ENCODE peak calls at places on chromosome 7, in five cellular contexts. G is IMR-90, X is neuronal stem cell, Q is mesenchymal stem cell, B is mesendoderm. N is an unnamed sample.

GRCh38 chr7:157432541-157432956 is 95.7 kb downstream of the DNAJB6 start:
- DNase-seq in G (peak), X (peak), Q (peak), B (peak), N (peak)

GRCh38 chr7:104848386-104848990 is 165.5 kb upstream of the KMT2E start:
- DNase-seq in G (peak), X (peak), Q (peak), B (peak), N (peak)

GRCh38 chr7:44064791-44065430 is 456 bp downstream of the PGAM2 start:
- DNase-seq in G (no peak), X (no peak), Q (no peak), B (no peak), N (no peak)

GRCh38 chr7:121610243-121610642 is 214.1 kb upstream of the FAM3C start:
- DNase-seq in G (no peak), X (no peak), Q (no peak), B (no peak), N (no peak)

GRCh38 chr7:92767427-92767826 is 68.9 kb downstream of the CDK6 start:
- DNase-seq in G (peak), X (no peak), Q (peak), B (no peak), N (no peak)

GRCh38 chr7:146948708-146949107 is 832.1 kb downstream of the CNTNAP2 start:
- DNase-seq in G (no peak), X (no peak), Q (no peak), B (no peak), N (no peak)

GRCh38 chr7:49692516-49692915 is 80.9 kb upstream of the VWC2 start:
- DNase-seq in G (no peak), X (no peak), Q (no peak), B (no peak), N (no peak)

GRCh38 chr7:158885624-158886023 is 29.3 kb downstream of the DYNC2I1 start:
- DNase-seq in G (peak), X (no peak), Q (peak), B (no peak), N (no peak)

GRCh38 chr7:44607141-44608068 is 978 bp downstream of the OGDH start:
- DNase-seq in G (no peak), X (no peak), Q (no peak), B (no peak), N (no peak)

GRCh38 chr7:166370-167060 is 25.9 kb upstream of the FAM20C start:
- DNase-seq in G (no peak), X (no peak), Q (peak), B (no peak), N (no peak)

GRCh38 chr7:163298-163695 is 29.1 kb upstream of the FAM20C start:
- DNase-seq in G (no peak), X (no peak), Q (no peak), B (no peak), N (no peak)

GRCh38 chr7:163971-164881 is 28.1 kb upstream of the FAM20C start:
- DNase-seq in G (no peak), X (no peak), Q (no peak), B (no peak), N (no peak)

GRCh38 chr7:165661-166369 is 26.6 kb upstream of the FAM20C start:
- DNase-seq in G (no peak), X (no peak), Q (no peak), B (no peak), N (no peak)

GRCh38 chr7:164882-165660 is 27.3 kb upstream of the FAM20C start:
- DNase-seq in G (no peak), X (no peak), Q (no peak), B (no peak), N (no peak)
- H2BK15ac ChIP-seq in G (no peak), X (peak), Q (no peak), B (no peak), N (no peak)

DNA sequence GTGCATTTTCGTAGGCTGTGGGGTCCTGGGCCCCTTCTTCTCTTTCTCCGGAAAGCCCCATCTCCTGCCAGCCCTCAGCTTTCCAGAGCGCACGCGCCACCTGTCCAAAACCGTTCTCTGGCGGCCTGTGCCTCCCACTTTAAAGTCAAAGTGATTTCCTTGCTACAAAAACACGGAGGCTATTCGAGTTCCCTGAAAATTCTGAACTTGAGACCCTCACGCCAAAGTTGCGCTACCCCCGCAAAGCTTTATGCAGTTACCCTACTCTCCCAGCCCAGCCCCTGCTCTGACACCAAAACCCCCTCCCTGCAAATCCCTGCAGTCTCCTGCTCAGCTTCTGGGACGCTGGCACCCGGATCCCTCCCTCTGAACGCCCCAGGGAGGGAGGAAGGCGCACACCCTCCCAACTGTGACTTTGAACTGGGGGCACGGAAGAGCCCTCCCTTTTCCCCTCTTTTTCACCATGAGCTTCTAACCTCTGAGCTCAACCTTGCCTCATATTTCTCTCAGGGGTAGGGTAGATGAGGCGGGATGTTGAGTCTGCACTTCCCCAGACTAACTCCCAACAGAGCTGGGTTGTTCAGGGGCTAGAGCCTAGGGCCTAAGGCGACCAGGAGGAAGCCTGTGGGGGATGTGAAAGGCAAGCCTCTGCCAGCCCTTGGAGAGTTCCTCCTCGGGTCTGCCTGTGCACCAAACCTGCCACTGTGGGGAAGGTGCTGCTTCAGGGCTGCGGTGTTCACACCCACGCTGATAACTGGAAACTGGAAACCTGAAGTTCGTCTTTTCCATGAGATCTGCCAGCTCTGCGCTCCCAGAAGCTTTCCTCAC is 2.7 kb upstream of the PAX4 start:
- DNase-seq in G (no peak), X (no peak), Q (no peak), B (peak), N (peak)
- H3K18ac ChIP-seq in G (no peak), X (no peak), Q (no peak), B (peak), N (no peak)

GRCh38 chr7:105906169-105906568 is 29.8 kb upstream of the ATXN7L1 start:
- DNase-seq in G (no peak), X (no peak), Q (no peak), B (peak), N (peak)
- H2BK15ac ChIP-seq in G (no peak), X (no peak), Q (no peak), B (no peak), N (no peak)

DNA sequence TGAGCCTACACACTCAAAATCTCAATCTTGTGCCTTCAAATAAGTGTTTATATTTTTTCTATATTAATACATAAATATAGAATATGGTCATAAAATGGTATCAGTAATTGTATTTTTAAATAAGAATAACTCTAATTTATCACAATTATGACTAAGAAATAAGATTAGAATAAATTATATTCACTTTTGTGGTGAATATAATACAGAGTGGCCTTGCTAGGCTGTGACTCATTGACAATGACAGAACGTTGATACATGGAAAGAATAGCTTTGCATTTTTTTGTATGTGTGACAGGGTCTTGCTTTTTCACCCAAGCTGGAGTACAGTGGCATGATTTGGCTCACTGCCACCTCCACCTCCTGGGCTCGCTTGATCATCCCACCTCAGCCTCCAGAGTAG is 47.8 kb upstream of the PCLO start:
- DNase-seq in G (no peak), X (no peak), Q (no peak), B (no peak), N (no peak)
- H3K18ac ChIP-seq in G (no peak), X (no peak), Q (no peak), B (no peak), N (no peak)

GRCh38 chr7:101172005-101172853 is 6.9 kb upstream of the VGF start:
- DNase-seq in G (no peak), X (no peak), Q (no peak), B (peak), N (peak)
- H2BK15ac ChIP-seq in G (no peak), X (peak), Q (no peak), B (no peak), N (no peak)

GRCh38 chr7:1979591-1980560 is 252.9 kb downstream of the MAD1L1 start:
- DNase-seq in G (no peak), X (no peak), Q (no peak), B (no peak), N (peak)
- H3K18ac ChIP-seq in G (no peak), X (peak), Q (no peak), B (no peak), N (no peak)

DNA sequence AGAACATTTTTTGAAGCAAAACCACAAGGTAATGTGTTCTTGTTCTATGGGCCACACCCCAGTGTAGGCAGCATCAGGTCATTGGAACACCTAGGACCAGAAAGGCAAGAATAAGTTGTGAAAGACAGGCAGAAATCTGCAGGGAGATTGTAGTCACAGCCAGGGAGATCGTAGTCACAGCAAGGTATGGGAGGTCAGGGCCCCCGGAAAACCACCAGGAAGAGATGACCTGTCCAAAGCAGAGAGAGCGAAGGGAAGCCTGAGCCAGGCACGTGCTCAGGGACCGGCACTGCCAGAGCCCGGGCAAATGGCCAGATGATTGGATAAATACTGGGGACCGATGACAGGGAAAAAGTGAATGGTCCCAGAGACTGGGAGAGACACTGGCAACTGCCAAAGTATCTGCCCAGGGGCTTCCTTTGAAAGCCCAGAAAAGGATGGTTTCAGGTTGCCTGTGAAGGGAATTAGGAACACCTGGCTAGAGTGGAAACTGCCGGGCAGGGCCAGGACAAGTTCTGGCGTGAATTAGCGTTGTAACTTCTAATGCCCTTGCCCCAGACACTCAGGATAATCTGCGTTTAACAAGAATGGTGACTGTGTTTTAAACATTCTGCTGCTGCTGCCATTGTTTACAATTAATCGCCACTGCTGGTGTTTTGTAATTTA is 3.9 kb upstream of the NOBOX start:
- DNase-seq in G (no peak), X (no peak), Q (no peak), B (no peak), N (no peak)
- H2BK15ac ChIP-seq in G (no peak), X (no peak), Q (no peak), B (no peak), N (no peak)

GRCh38 chr7:137953692-137954470 is 48.0 kb downstream of the CREB3L2 start:
- DNase-seq in G (peak), X (no peak), Q (peak), B (peak), N (no peak)
- H3K18ac ChIP-seq in G (peak), X (no peak), Q (no peak), B (peak), N (peak)

GRCh38 chr7:36291387-36292316 is 98.0 kb upstream of the ANLN start:
- DNase-seq in G (peak), X (peak), Q (peak), B (peak), N (peak)
- H2BK15ac ChIP-seq in G (peak), X (no peak), Q (peak), B (no peak), N (no peak)

N was measured in H9.